ENCODE peak calls at places on chromosomes 16 and 17, in four cellular contexts. Q is GM23248, N is neuronal stem cell, G is HCT116. Z is an unnamed sample.

GRCh38 chr17:1153795-1154546 is 25.8 kb downstream of the ABR start:
- DNase-seq in Q (peak; percentile 90), N (no peak), G (no peak), Z (no peak)

GRCh38 chr16:3112058-3112880 is at the start of gene ZNF205:
- DNase-seq in Q (peak; percentile 76), N (peak; percentile 76), G (no peak), Z (no peak)

GRCh38 chr16:88907768-88908167 is 41.3 kb upstream of the PABPN1L start:
- DNase-seq in Q (peak; percentile 51), G (no peak), N (no peak), Z (no peak)

GRCh38 chr17:81929253-81930141 is 2.0 kb upstream of the MAFG start:
- DNase-seq in N (no peak), Q (no peak), G (no peak), Z (no peak)

GRCh38 chr16:81711609-81712329 is 67.3 kb upstream of the PLCG2 start:
- DNase-seq in G (peak; percentile 86), N (no peak), Q (peak; percentile 96), Z (no peak)

GRCh38 chr17:49551221-49552069 is 24.2 kb upstream of the NXPH3 start:
- DNase-seq in N (no peak), G (no peak), Q (no peak), Z (no peak)

GRCh38 chr16:30805056-30805369 is 18.0 kb upstream of the ZNF629 start:
- DNase-seq in G (no peak), N (peak; percentile 21), Q (no peak), Z (no peak)

GRCh38 chr17:82913304-82914043 is 73.7 kb upstream of the ZNF750 start:
- DNase-seq in G (no peak), Q (no peak), N (no peak), Z (no peak)

GRCh38 chr17:14048169-14048568 is 21.1 kb upstream of the COX10 start:
- DNase-seq in G (no peak), N (no peak), Q (peak; percentile 41), Z (no peak)

GRCh38 chr16:57627184-57627871 is 1.1 kb upstream of the ADGRG1 start:
- DNase-seq in G (no peak), Q (peak; percentile 94), N (peak; percentile 38), Z (peak; percentile 59)

GRCh38 chr17:56988901-56989572 is 11.1 kb downstream of the SCPEP1 start:
- DNase-seq in G (no peak), Q (no peak), N (no peak), Z (no peak)
- H3K36me3 ChIP-seq in G (no peaks in the 10 kb centered on the region), Q (no peaks in the 10 kb centered on the region), N (peaks cover 6% of the 10 kb centered on the region), Z (peaks cover 20% of the 10 kb centered on the region)

GRCh38 chr17:45318561-45319230 is 1.9 kb upstream of the MAP3K14 start:
- DNase-seq in G (no peak), Q (no peak), N (no peak), Z (no peak)
- H3K9ac ChIP-seq in G (peak overlapping the region; percentile 88), Q (peak overlapping the region; percentile 47), N (no peak overlapping the region), Z (peak overlapping the region; percentile 23)

DNA sequence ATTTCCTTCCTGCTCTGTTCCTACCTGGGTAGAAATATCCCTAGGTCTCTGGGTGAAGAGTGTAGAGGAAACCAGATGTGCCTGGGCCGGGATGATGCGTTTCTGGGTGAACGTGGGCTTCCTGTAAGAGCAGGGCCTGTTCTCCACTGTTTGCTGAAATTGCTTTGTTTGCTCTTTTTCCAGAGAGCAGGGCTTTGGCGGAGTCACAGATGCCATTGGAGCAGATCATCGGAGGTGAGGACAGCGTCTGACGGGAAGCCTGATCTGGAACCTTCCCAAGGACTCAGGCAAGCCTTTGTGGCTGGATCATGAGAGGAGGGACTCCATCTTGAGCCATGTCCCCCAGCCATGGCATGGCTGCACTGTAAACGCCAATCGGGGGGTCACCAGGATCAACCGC is 15.4 kb downstream of the DHODH start:
- DNase-seq in N (no peak), G (no peak), Q (no peak), Z (no peak)
- H3K36me3 ChIP-seq in N (peaks cover 25% of the 10 kb centered on the region), G (peaks cover 8% of the 10 kb centered on the region), Q (no peaks in the 10 kb centered on the region), Z (peaks cover 58% of the 10 kb centered on the region)

DNA sequence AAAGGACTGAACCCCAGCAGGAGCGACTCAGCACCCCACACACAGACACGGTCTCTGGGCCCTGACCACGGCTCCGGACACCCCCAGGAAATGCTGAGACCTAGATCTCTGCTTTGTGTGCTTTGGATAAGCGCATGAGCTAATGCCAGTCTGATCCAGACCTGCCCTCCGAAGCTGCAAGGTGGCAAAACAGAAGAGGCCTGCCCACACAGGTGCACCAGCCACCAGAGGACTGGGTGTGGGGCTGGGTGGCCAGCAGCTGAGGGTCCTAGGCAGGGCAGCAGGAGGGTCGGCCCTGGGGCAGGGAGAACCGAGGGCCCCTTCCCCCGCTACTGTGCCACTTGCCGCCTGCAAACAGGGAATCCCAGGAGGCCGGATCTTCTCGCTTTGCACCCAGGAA is 30.7 kb upstream of the EIF1 start:
- DNase-seq in G (no peak), N (no peak), Q (no peak), Z (no peak)
- H3K9ac ChIP-seq in G (no peak overlapping the region), N (no peak overlapping the region), Q (no peak overlapping the region), Z (peak overlapping the region; percentile 51)

DNA sequence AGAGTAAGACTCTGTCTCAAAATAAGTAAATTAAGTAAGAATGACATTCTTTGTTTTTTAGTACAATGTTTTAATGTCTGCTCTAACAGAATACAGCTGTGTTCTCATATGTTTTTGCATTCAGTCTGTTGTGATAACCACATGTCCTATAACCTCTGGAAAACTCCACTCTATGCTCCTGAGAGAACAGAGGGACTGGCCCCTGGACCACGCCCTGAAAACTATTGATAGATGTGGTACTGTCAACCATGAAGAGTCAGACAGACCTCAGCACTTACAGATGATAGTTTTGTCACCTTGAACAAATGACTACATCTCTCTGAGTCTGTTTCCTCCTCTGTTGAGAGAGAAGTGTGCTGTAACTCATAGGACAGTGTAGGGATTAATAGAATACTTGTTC is 7.9 kb downstream of the SUPT6H start:
- DNase-seq in N (no peak), Q (no peak), G (no peak), Z (no peak)
- H3K36me3 ChIP-seq in N (peaks cover 30% of the 10 kb centered on the region), Q (peaks cover 53% of the 10 kb centered on the region), G (peaks cover 41% of the 10 kb centered on the region), Z (peaks cover 69% of the 10 kb centered on the region)

GRCh38 chr17:35789044-35789443 is 6.4 kb downstream of the MMP28 start:
- DNase-seq in N (no peak), Q (peak; percentile 30), G (no peak), Z (no peak)
- H3K9ac ChIP-seq in N (no peak overlapping the region), Q (peak overlapping the region; percentile 59), G (peak overlapping the region; percentile 30), Z (no peak overlapping the region)

GRCh38 chr17:76899414-76899813 is 31.2 kb downstream of the MGAT5B start:
- DNase-seq in N (no peak), G (no peak), Q (no peak), Z (no peak)
- H3K36me3 ChIP-seq in N (no peaks in the 10 kb centered on the region), G (no peaks in the 10 kb centered on the region), Q (no peaks in the 10 kb centered on the region), Z (peaks cover 20% of the 10 kb centered on the region)

Z was measured in NT2/D1.